ENCODE peak calls at places on chromosomes 5 and 9, in nine cellular contexts. One of them, this sample, is unnamed.

GRCh38 chr9:121883281-121884056 is 209.6 kb downstream of the TTLL11 start:
- DNase-seq in astrocyte of the cerebellum: no peak
- DNase-seq in heart left ventricle: no peak
- DNase-seq in brain microvascular endothelial cell: peak
- DNase-seq in PC-3: no peak
- DNase-seq in fibroblast of lung: peak
- DNase-seq in fibroblast of pulmonary artery: no peak
- DNase-seq in left lung: no peak
- DNase-seq in OCI-LY7: peak
- DNase-seq in this sample: peak

GRCh38 chr5:120446896-120447295 is 17.2 kb upstream of the PRR16 start:
- DNase-seq in astrocyte of the cerebellum: no peak
- DNase-seq in heart left ventricle: no peak
- DNase-seq in brain microvascular endothelial cell: no peak
- DNase-seq in PC-3: no peak
- DNase-seq in fibroblast of lung: peak
- DNase-seq in fibroblast of pulmonary artery: no peak
- DNase-seq in left lung: no peak
- DNase-seq in OCI-LY7: no peak
- DNase-seq in this sample: no peak

GRCh38 chr5:95857185-95857945 is 34.8 kb upstream of the GLRX start:
- DNase-seq in astrocyte of the cerebellum: peak
- DNase-seq in heart left ventricle: peak
- DNase-seq in brain microvascular endothelial cell: peak
- DNase-seq in PC-3: no peak
- DNase-seq in fibroblast of lung: peak
- DNase-seq in fibroblast of pulmonary artery: peak
- DNase-seq in left lung: no peak
- DNase-seq in OCI-LY7: no peak
- DNase-seq in this sample: peak

GRCh38 chr5:66871651-66872050 is 275.5 kb downstream of the MAST4 start:
- DNase-seq in astrocyte of the cerebellum: no peak
- DNase-seq in heart left ventricle: no peak
- DNase-seq in brain microvascular endothelial cell: no peak
- DNase-seq in PC-3: no peak
- DNase-seq in fibroblast of lung: no peak
- DNase-seq in fibroblast of pulmonary artery: no peak
- DNase-seq in left lung: no peak
- DNase-seq in OCI-LY7: no peak
- DNase-seq in this sample: no peak

GRCh38 chr5:178839319-178839704 is 20.4 kb upstream of the ZNF354B start:
- DNase-seq in astrocyte of the cerebellum: no peak
- DNase-seq in heart left ventricle: peak
- DNase-seq in brain microvascular endothelial cell: peak
- DNase-seq in PC-3: peak
- DNase-seq in fibroblast of lung: no peak
- DNase-seq in fibroblast of pulmonary artery: peak
- DNase-seq in left lung: peak
- DNase-seq in OCI-LY7: peak
- DNase-seq in this sample: no peak

GRCh38 chr5:150640311-150641005 is at the start of gene SYNPO:
- DNase-seq in astrocyte of the cerebellum: peak
- DNase-seq in heart left ventricle: peak
- DNase-seq in brain microvascular endothelial cell: peak
- DNase-seq in PC-3: peak
- DNase-seq in fibroblast of lung: peak
- DNase-seq in fibroblast of pulmonary artery: peak
- DNase-seq in left lung: no peak
- DNase-seq in OCI-LY7: no peak
- DNase-seq in this sample: peak

GRCh38 chr5:26329562-26330189 is 708.7 kb downstream of the CDH9 start:
- DNase-seq in astrocyte of the cerebellum: no peak
- DNase-seq in heart left ventricle: no peak
- DNase-seq in brain microvascular endothelial cell: no peak
- DNase-seq in PC-3: peak
- DNase-seq in fibroblast of lung: no peak
- DNase-seq in fibroblast of pulmonary artery: no peak
- DNase-seq in left lung: no peak
- DNase-seq in OCI-LY7: no peak
- DNase-seq in this sample: no peak

GRCh38 chr9:128892223-128892892 is 10.4 kb downstream of the LRRC8A start:
- DNase-seq in astrocyte of the cerebellum: no peak
- DNase-seq in heart left ventricle: peak
- DNase-seq in brain microvascular endothelial cell: peak
- DNase-seq in PC-3: peak
- DNase-seq in fibroblast of lung: peak
- DNase-seq in fibroblast of pulmonary artery: peak
- DNase-seq in left lung: peak
- DNase-seq in OCI-LY7: no peak
- DNase-seq in this sample: peak

GRCh38 chr5:93513298-93513697 is 67.7 kb downstream of the NR2F1-AS1 start:
- DNase-seq in astrocyte of the cerebellum: no peak
- DNase-seq in heart left ventricle: no peak
- DNase-seq in brain microvascular endothelial cell: no peak
- DNase-seq in PC-3: no peak
- DNase-seq in fibroblast of lung: no peak
- DNase-seq in fibroblast of pulmonary artery: no peak
- DNase-seq in left lung: no peak
- DNase-seq in OCI-LY7: no peak
- DNase-seq in this sample: no peak

GRCh38 chr9:89750117-89750551 is 145.3 kb downstream of the GADD45G start:
- DNase-seq in astrocyte of the cerebellum: no peak
- DNase-seq in heart left ventricle: peak
- DNase-seq in brain microvascular endothelial cell: no peak
- DNase-seq in PC-3: no peak
- DNase-seq in fibroblast of lung: no peak
- DNase-seq in fibroblast of pulmonary artery: peak
- DNase-seq in left lung: no peak
- DNase-seq in OCI-LY7: no peak
- DNase-seq in this sample: no peak

GRCh38 chr5:16726538-16726946 is 109.7 kb upstream of the RETREG1 start:
- DNase-seq in astrocyte of the cerebellum: no peak
- DNase-seq in heart left ventricle: peak
- DNase-seq in brain microvascular endothelial cell: no peak
- DNase-seq in PC-3: peak
- DNase-seq in fibroblast of lung: peak
- DNase-seq in fibroblast of pulmonary artery: peak
- DNase-seq in left lung: no peak
- DNase-seq in OCI-LY7: peak
- DNase-seq in this sample: peak

GRCh38 chr5:98307811-98308210 is 465.7 kb upstream of the RGMB start:
- DNase-seq in astrocyte of the cerebellum: no peak
- DNase-seq in heart left ventricle: no peak
- DNase-seq in brain microvascular endothelial cell: peak
- DNase-seq in PC-3: peak
- DNase-seq in fibroblast of lung: peak
- DNase-seq in fibroblast of pulmonary artery: peak
- DNase-seq in left lung: no peak
- DNase-seq in OCI-LY7: no peak
- DNase-seq in this sample: peak

GRCh38 chr5:98314262-98314661 is 459.2 kb upstream of the RGMB start:
- DNase-seq in astrocyte of the cerebellum: peak
- DNase-seq in heart left ventricle: no peak
- DNase-seq in brain microvascular endothelial cell: no peak
- DNase-seq in PC-3: peak
- DNase-seq in fibroblast of lung: peak
- DNase-seq in fibroblast of pulmonary artery: peak
- DNase-seq in left lung: no peak
- DNase-seq in OCI-LY7: no peak
- DNase-seq in this sample: peak

GRCh38 chr5:98308960-98309359 is 464.5 kb upstream of the RGMB start:
- DNase-seq in astrocyte of the cerebellum: no peak
- DNase-seq in heart left ventricle: no peak
- DNase-seq in brain microvascular endothelial cell: no peak
- DNase-seq in PC-3: peak
- DNase-seq in fibroblast of lung: peak
- DNase-seq in fibroblast of pulmonary artery: peak
- DNase-seq in left lung: no peak
- DNase-seq in OCI-LY7: no peak
- DNase-seq in this sample: peak

GRCh38 chr5:98308231-98308630 is 465.2 kb upstream of the RGMB start:
- DNase-seq in astrocyte of the cerebellum: no peak
- DNase-seq in heart left ventricle: no peak
- DNase-seq in brain microvascular endothelial cell: no peak
- DNase-seq in PC-3: no peak
- DNase-seq in fibroblast of lung: no peak
- DNase-seq in fibroblast of pulmonary artery: peak
- DNase-seq in left lung: no peak
- DNase-seq in OCI-LY7: no peak
- DNase-seq in this sample: no peak

GRCh38 chr5:98309785-98310566 is 463.5 kb upstream of the RGMB start:
- DNase-seq in astrocyte of the cerebellum: peak
- DNase-seq in heart left ventricle: peak
- DNase-seq in brain microvascular endothelial cell: peak
- DNase-seq in PC-3: peak
- DNase-seq in fibroblast of lung: peak
- DNase-seq in fibroblast of pulmonary artery: peak
- DNase-seq in left lung: no peak
- DNase-seq in OCI-LY7: no peak
- DNase-seq in this sample: peak
- TF ChIP-seq CTCF in astrocyte of the cerebellum: no peak
- TF ChIP-seq CTCF in heart left ventricle: no peak
- TF ChIP-seq CTCF in brain microvascular endothelial cell: no peak
- TF ChIP-seq CTCF in PC-3: no peak
- TF ChIP-seq CTCF in fibroblast of lung: no peak
- TF ChIP-seq CTCF in fibroblast of pulmonary artery: no peak
- TF ChIP-seq CTCF in left lung: no peak
- TF ChIP-seq CTCF in OCI-LY7: no peak
- TF ChIP-seq CTCF in this sample: no peak

GRCh38 chr5:98105651-98106050 is 667.8 kb upstream of the RGMB start:
- DNase-seq in astrocyte of the cerebellum: no peak
- DNase-seq in heart left ventricle: no peak
- DNase-seq in brain microvascular endothelial cell: no peak
- DNase-seq in PC-3: no peak
- DNase-seq in fibroblast of lung: no peak
- DNase-seq in fibroblast of pulmonary artery: no peak
- DNase-seq in left lung: no peak
- DNase-seq in OCI-LY7: no peak
- DNase-seq in this sample: no peak

GRCh38 chr5:98103807-98104206 is 669.7 kb upstream of the RGMB start:
- DNase-seq in astrocyte of the cerebellum: no peak
- DNase-seq in heart left ventricle: no peak
- DNase-seq in brain microvascular endothelial cell: no peak
- DNase-seq in PC-3: no peak
- DNase-seq in fibroblast of lung: no peak
- DNase-seq in fibroblast of pulmonary artery: no peak
- DNase-seq in left lung: no peak
- DNase-seq in OCI-LY7: no peak
- DNase-seq in this sample: no peak

GRCh38 chr5:98104454-98105188 is 668.8 kb upstream of the RGMB start:
- DNase-seq in astrocyte of the cerebellum: no peak
- DNase-seq in heart left ventricle: no peak
- DNase-seq in brain microvascular endothelial cell: no peak
- DNase-seq in PC-3: no peak
- DNase-seq in fibroblast of lung: no peak
- DNase-seq in fibroblast of pulmonary artery: no peak
- DNase-seq in left lung: no peak
- DNase-seq in OCI-LY7: no peak
- DNase-seq in this sample: no peak

GRCh38 chr5:98108497-98108896 is 665.0 kb upstream of the RGMB start:
- DNase-seq in astrocyte of the cerebellum: no peak
- DNase-seq in heart left ventricle: no peak
- DNase-seq in brain microvascular endothelial cell: peak
- DNase-seq in PC-3: peak
- DNase-seq in fibroblast of lung: peak
- DNase-seq in fibroblast of pulmonary artery: peak
- DNase-seq in left lung: no peak
- DNase-seq in OCI-LY7: no peak
- DNase-seq in this sample: peak

GRCh38 chr5:98106116-98107088 is 667.1 kb upstream of the RGMB start:
- DNase-seq in astrocyte of the cerebellum: no peak
- DNase-seq in heart left ventricle: no peak
- DNase-seq in brain microvascular endothelial cell: peak
- DNase-seq in PC-3: no peak
- DNase-seq in fibroblast of lung: peak
- DNase-seq in fibroblast of pulmonary artery: no peak
- DNase-seq in left lung: no peak
- DNase-seq in OCI-LY7: no peak
- DNase-seq in this sample: no peak
- H3K4me3 ChIP-seq in astrocyte of the cerebellum: no peak
- H3K4me3 ChIP-seq in heart left ventricle: no peak
- H3K4me3 ChIP-seq in brain microvascular endothelial cell: no peak
- H3K4me3 ChIP-seq in PC-3: no peak
- H3K4me3 ChIP-seq in fibroblast of lung: no peak
- H3K4me3 ChIP-seq in fibroblast of pulmonary artery: no peak
- H3K4me3 ChIP-seq in left lung: no peak
- H3K4me3 ChIP-seq in OCI-LY7: no peak
- H3K4me3 ChIP-seq in this sample: no peak

DNA sequence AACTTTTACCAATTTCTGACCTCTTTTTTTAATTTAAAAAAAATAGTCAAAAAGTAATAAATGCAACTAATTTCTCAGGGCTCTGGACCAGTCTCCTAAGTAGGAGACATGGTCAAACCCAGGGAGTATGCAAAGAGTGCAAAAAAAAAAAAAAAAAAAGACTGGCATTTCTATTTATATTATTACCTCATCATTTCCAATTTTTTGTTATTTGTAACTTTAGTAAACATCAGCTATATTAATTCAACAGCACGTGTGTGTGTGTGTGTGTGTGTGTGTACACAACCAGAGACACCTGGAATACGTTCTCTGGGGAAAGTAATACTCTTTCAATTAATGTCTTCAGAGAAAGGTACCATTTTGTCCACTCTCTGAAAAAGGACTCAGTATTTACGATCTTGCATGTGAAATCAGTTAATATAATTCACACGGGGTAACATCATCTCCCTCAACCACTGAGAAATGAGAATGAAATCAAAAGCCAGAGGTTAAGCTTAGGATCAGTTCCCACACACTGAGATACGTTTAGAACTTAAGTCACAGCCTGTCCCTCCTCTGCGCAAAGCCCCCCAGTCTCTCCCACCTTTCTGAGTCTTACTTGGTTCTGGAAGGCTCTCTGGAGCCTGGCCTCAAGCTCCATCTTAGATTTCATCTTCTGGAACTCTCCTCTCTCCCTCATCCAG is 21.9 kb downstream of the ZNF608 start:
- DNase-seq in astrocyte of the cerebellum: no peak
- DNase-seq in heart left ventricle: no peak
- DNase-seq in brain microvascular endothelial cell: no peak
- DNase-seq in PC-3: no peak
- DNase-seq in fibroblast of lung: no peak
- DNase-seq in fibroblast of pulmonary artery: no peak
- DNase-seq in left lung: no peak
- DNase-seq in OCI-LY7: no peak
- DNase-seq in this sample: no peak
- TF ChIP-seq CTCF in astrocyte of the cerebellum: no peak
- TF ChIP-seq CTCF in heart left ventricle: no peak
- TF ChIP-seq CTCF in brain microvascular endothelial cell: no peak
- TF ChIP-seq CTCF in PC-3: no peak
- TF ChIP-seq CTCF in fibroblast of lung: no peak
- TF ChIP-seq CTCF in fibroblast of pulmonary artery: no peak
- TF ChIP-seq CTCF in left lung: no peak
- TF ChIP-seq CTCF in OCI-LY7: no peak
- TF ChIP-seq CTCF in this sample: no peak

DNA sequence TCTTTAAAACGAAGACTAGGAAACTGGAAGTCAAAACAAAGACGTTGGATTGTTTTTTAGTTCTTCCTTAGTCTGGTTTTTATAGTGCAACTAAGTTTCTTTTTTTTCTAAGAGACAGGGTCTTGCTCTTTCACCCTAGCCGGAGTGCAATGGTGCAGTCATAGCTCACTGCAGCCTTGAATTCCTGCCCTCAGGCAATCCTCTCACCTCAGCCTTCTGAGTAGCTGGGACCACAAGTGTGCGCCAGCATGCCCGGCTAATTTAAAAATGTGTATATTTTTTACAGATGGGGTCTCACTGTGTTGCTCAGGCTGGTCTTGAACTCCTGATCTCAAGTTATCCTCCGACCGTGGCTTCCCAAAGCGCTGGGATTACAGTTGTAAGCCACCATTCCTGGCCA is 27.6 kb downstream of the ZFYVE16 start:
- DNase-seq in astrocyte of the cerebellum: no peak
- DNase-seq in heart left ventricle: no peak
- DNase-seq in brain microvascular endothelial cell: no peak
- DNase-seq in PC-3: no peak
- DNase-seq in fibroblast of lung: no peak
- DNase-seq in fibroblast of pulmonary artery: no peak
- DNase-seq in left lung: no peak
- DNase-seq in OCI-LY7: no peak
- DNase-seq in this sample: no peak
- H3K4me3 ChIP-seq in astrocyte of the cerebellum: no peak
- H3K4me3 ChIP-seq in heart left ventricle: no peak
- H3K4me3 ChIP-seq in brain microvascular endothelial cell: no peak
- H3K4me3 ChIP-seq in PC-3: no peak
- H3K4me3 ChIP-seq in fibroblast of lung: no peak
- H3K4me3 ChIP-seq in fibroblast of pulmonary artery: no peak
- H3K4me3 ChIP-seq in left lung: no peak
- H3K4me3 ChIP-seq in OCI-LY7: no peak
- H3K4me3 ChIP-seq in this sample: no peak